ENCODE peak calls at places on chromosomes 11 and 22, in four cellular contexts. O, T, Z and R are unnamed samples.

GRCh38 chr22:32911526-32911925 is 110.0 kb downstream of the TIMP3 start:
- DNase-seq in O (no peak), T (no peak), Z (no peak), R (no peak)

GRCh38 chr11:35066029-35066428 is 72.9 kb upstream of the CD44 start:
- DNase-seq in O (no peak), T (no peak), Z (no peak), R (no peak)

GRCh38 chr11:8567597-8568198 is 26.3 kb downstream of the STK33 start:
- DNase-seq in O (no peak), T (no peak), Z (no peak), R (no peak)

GRCh38 chr11:27008811-27009535 is 15.1 kb downstream of the FIBIN start:
- DNase-seq in O (no peak), T (no peak), Z (no peak), R (no peak)

GRCh38 chr11:472272-472671 is 22.2 kb downstream of the PTDSS2 start:
- DNase-seq in O (no peak), T (no peak), Z (no peak), R (no peak)

GRCh38 chr22:20997536-20998257 is 4.2 kb downstream of the THAP7 start:
- DNase-seq in O (peak; percentile 65), T (peak; percentile 13), Z (no peak), R (no peak)

GRCh38 chr22:49230194-49230577 is 597.5 kb downstream of the BRD1 start:
- DNase-seq in O (no peak), T (peak; percentile 48), Z (peak; percentile 22), R (no peak)

GRCh38 chr11:121347805-121348204 is 55.2 kb downstream of the SC5D start:
- DNase-seq in O (no peak), T (no peak), Z (no peak), R (no peak)

GRCh38 chr22:38696606-38697005 is 4.1 kb downstream of the JOSD1 start:
- DNase-seq in O (no peak), T (no peak), Z (no peak), R (no peak)

GRCh38 chr11:85805387-85805786 is 5.6 kb downstream of the SYTL2 start:
- DNase-seq in O (no peak), T (no peak), Z (no peak), R (no peak)

GRCh38 chr11:70954471-70954870 is 297.9 kb downstream of the SHANK2 start:
- DNase-seq in O (peak; percentile 40), T (no peak), Z (no peak), R (no peak)

GRCh38 chr11:10942621-10943020 is 84.8 kb upstream of the ZBED5 start:
- DNase-seq in O (no peak), T (no peak), Z (no peak), R (no peak)

GRCh38 chr11:116422976-116423375 is 349.8 kb downstream of the BUD13 start:
- DNase-seq in O (no peak), T (no peak), Z (no peak), R (no peak)

GRCh38 chr22:44613196-44613595 is 88.8 kb upstream of the PRR5 start:
- DNase-seq in O (no peak), T (no peak), Z (no peak), R (no peak)

GRCh38 chr11:94417386-94417987 is 16.3 kb upstream of the GPR83 start:
- DNase-seq in O (no peak), T (no peak), Z (no peak), R (no peak)

GRCh38 chr11:70705930-70706329 is 307.6 kb downstream of the CTTN start:
- DNase-seq in O (peak; percentile 33), T (no peak), Z (no peak), R (no peak)

GRCh38 chr11:66067640-66068039 is 2.4 kb upstream of the PACS1 start:
- DNase-seq in O (no peak), T (no peak), Z (no peak), R (no peak)

GRCh38 chr11:115944596-115944995 is 440.4 kb upstream of the CADM1 start:
- DNase-seq in O (no peak), T (no peak), Z (no peak), R (no peak)

GRCh38 chr11:69385832-69386415 is 92.0 kb downstream of the MYEOV start:
- DNase-seq in O (peak; percentile 45), T (no peak), Z (no peak), R (no peak)

GRCh38 chr11:126628790-126629621 is 273.5 kb downstream of the ST3GAL4 start:
- DNase-seq in O (no peak), T (no peak), Z (no peak), R (no peak)

GRCh38 chr11:109680127-109680526 is 258.1 kb downstream of the C11orf87 start:
- DNase-seq in O (no peak), T (no peak), Z (no peak), R (no peak)

GRCh38 chr22:40241200-40241763 is 63.6 kb downstream of the TNRC6B start:
- DNase-seq in O (no peak), T (no peak), Z (no peak), R (peak; percentile 68)

GRCh38 chr11:83292709-83293435 is 6.7 kb upstream of the CCDC90B start:
- DNase-seq in O (no peak), T (peak; percentile 28), Z (no peak), R (peak; percentile 9)

GRCh38 chr22:32880531-32880905 is 79.0 kb downstream of the TIMP3 start:
- DNase-seq in O (no peak), T (no peak), Z (no peak), R (no peak)

GRCh38 chr11:133081730-133082452 is 450.4 kb downstream of the OPCML start:
- DNase-seq in O (no peak), T (no peak), Z (no peak), R (no peak)

GRCh38 chr11:133082453-133082781 is 449.9 kb downstream of the OPCML start:
- DNase-seq in O (peak; percentile 84), T (peak; percentile 11), Z (no peak), R (no peak)

GRCh38 chr11:133081020-133081419 is 451.3 kb downstream of the OPCML start:
- DNase-seq in O (no peak), T (no peak), Z (no peak), R (no peak)

GRCh38 chr11:133086518-133086917 is 445.8 kb downstream of the OPCML start:
- DNase-seq in O (no peak), T (no peak), Z (no peak), R (no peak)

DNA sequence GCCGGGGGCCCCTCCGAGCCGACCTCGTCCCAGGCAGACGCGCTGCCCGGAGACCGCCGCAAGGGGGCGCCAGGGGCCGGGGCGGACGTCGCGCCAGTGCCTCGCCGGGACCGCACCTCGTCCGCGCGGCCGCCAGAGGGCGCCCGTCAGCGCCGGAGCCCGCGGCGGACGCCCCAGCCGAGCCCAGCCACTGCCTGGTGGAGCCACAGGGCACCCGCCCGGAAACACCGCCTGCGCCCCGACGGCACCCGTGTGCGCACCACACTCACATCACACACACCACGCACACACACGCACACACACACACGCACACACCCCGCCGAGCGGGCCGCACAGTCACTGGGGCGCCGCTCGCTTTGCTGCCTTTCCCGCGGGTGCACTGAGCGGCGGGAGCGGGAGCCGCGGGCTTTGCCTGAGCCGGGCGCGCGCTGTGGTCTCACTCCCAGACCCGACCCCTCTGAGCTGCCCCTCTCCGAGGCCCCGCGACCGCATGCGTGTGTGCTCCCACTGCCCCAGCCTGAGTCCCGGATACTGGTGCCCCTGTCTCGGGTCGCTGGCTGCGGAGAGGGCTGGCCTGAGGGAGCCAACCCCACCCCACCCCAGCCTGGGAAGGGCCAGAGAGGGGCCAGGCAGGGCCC is 449.3 kb downstream of the OPCML start:
- DNase-seq in O (peak; percentile 85), T (no peak), Z (peak; percentile 51), R (peak; percentile 1)
- H3K4me3 ChIP-seq in O (peak overlapping the region; percentile 26), T (no peak overlapping the region), Z (no peak overlapping the region), R (no peak overlapping the region)

DNA sequence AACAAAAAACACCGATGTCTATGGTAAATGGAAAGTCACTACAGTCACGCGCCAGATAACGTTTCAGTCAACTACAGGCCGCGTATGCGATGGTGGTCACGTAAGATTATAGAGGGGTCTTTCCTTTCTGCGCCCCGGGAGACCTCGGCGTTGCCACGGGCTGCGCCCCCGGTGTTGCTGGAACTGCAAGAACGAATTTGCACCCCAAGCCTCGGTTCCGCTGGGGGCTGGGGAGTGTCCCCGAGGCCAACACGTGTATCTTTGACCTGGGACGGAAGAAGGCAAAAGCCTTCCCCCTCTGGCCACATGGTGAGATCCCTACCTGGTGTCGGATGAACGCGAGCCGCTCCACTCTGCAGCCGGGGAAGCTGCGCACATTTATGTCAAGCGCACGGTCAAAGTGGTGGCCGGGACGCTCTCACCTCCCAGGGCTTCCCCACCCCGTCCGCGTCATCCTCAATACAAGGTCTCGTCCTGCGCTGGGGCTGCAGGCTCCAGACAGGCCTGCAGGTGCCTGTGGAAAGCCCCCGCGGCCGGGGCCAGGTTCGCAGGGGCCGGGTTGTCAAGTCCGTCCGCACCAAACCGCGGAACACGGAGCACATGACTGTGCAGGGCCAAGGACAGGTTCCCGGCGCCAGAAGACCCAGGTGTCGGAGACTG is 29.3 kb upstream of the APLP2 start:
- DNase-seq in O (no peak), T (no peak), Z (no peak), R (no peak)
- H3K27ac ChIP-seq in O (no peak overlapping the region), T (no peak overlapping the region), Z (no peak overlapping the region), R (no peak overlapping the region)

GRCh38 chr11:6321961-6322362 is 1.7 kb upstream of the CAVIN3 start:
- DNase-seq in O (no peak), T (no peak), Z (no peak), R (no peak)
- H3K4me1 ChIP-seq in O (peaks cover 8% of the 10 kb centered on the region), T (no peaks in the 10 kb centered on the region), Z (peaks cover 4% of the 10 kb centered on the region), R (no peaks in the 10 kb centered on the region)

GRCh38 chr11:60952742-60953170 is 780 bp upstream of the SLC15A3 start:
- DNase-seq in O (no peak), T (no peak), Z (no peak), R (no peak)
- H3K4me3 ChIP-seq in O (peak overlapping the region; percentile 62), T (no peak overlapping the region), Z (no peak overlapping the region), R (peak overlapping the region; percentile 69)